ENCODE peak calls at places on chromosomes 7 and 10, in five cellular contexts. E is A549, K is GM12878, B is K562, W is HepG2. J is an unnamed sample.

GRCh38 chr10:62626817-62627216 is 177.7 kb upstream of the ADO start:
- DNase-seq in K (no peak), W (no peak), B (no peak), E (no peak), J (peak; percentile 36)

GRCh38 chr7:123846217-123846891 is 1.4 kb downstream of the HYAL4 start:
- DNase-seq in E (peak; percentile 33), K (peak; percentile 7), W (no peak), B (no peak), J (no peak)

GRCh38 chr10:124497196-124497990 is 35.8 kb downstream of the LHPP start:
- DNase-seq in K (no peak), E (no peak), B (no peak), W (no peak), J (no peak)

GRCh38 chr7:41688012-41688625 is 14.8 kb downstream of the INHBA start:
- DNase-seq in W (no peak), E (no peak), K (no peak), B (no peak), J (no peak)

GRCh38 chr7:77933394-77933793 is 134.8 kb downstream of the PHTF2 start:
- DNase-seq in E (peak; percentile 31), B (peak; percentile 50), K (no peak), W (no peak), J (no peak)

GRCh38 chr10:130441041-130441440 is 304.9 kb downstream of the GLRX3 start:
- DNase-seq in W (no peak), B (no peak), E (no peak), K (no peak), J (no peak)

GRCh38 chr10:103731609-103732270 is 123.6 kb downstream of the SH3PXD2A start:
- DNase-seq in K (no peak), W (no peak), E (no peak), B (no peak), J (no peak)

GRCh38 chr7:5532520-5533335 is 109.1 kb upstream of the TNRC18 start:
- DNase-seq in W (peak; percentile 66), K (peak; percentile 82), E (peak; percentile 45), B (peak; percentile 40), J (peak; percentile 50)

GRCh38 chr7:100170111-100170897 is 1.9 kb upstream of the GAL3ST4 start:
- DNase-seq in K (no peak), W (no peak), B (no peak), E (no peak), J (no peak)

GRCh38 chr10:124956764-124957163 is 14.8 kb downstream of the ZRANB1 start:
- DNase-seq in B (no peak), K (no peak), E (no peak), W (no peak), J (no peak)

GRCh38 chr10:73495884-73496674 is at the start of gene PPP3CB:
- DNase-seq in K (peak; percentile 82), E (peak; percentile 96), B (no peak), W (peak; percentile 92), J (peak; percentile 98)

GRCh38 chr10:13885238-13885990 is 298.6 kb downstream of the PRPF18 start:
- DNase-seq in B (no peak), E (no peak), W (no peak), K (no peak), J (no peak)

GRCh38 chr7:90917536-90917935 is 321.4 kb downstream of the CDK14 start:
- DNase-seq in E (no peak), B (no peak), K (no peak), W (no peak), J (no peak)

GRCh38 chr10:132927824-132928223 is 14.5 kb downstream of the CFAP46 start:
- DNase-seq in B (no peak), W (no peak), K (no peak), E (no peak), J (no peak)

GRCh38 chr10:51314079-51314835 is 240.0 kb downstream of the PRKG1 start:
- DNase-seq in W (no peak), B (no peak), E (no peak), K (no peak), J (no peak)

GRCh38 chr10:78986419-78986818 is 82.3 kb upstream of the ZMIZ1 start:
- DNase-seq in W (no peak), E (no peak), B (no peak), K (no peak), J (no peak)

GRCh38 chr10:71816931-71817631 is 34.0 kb downstream of the PSAP start:
- DNase-seq in W (no peak), E (no peak), K (no peak), B (no peak), J (no peak)
- TF ChIP-seq JUNB in W (no peak), E (no peak), K (no peak), B (no peak), J (no peak)

GRCh38 chr10:61346946-61347345 is 106.2 kb downstream of the TMEM26 start:
- DNase-seq in E (no peak), K (no peak), B (no peak), W (no peak), J (no peak)
- TF ChIP-seq JUNB in E (no peak), K (no peak), B (no peak), W (no peak), J (no peak)

DNA sequence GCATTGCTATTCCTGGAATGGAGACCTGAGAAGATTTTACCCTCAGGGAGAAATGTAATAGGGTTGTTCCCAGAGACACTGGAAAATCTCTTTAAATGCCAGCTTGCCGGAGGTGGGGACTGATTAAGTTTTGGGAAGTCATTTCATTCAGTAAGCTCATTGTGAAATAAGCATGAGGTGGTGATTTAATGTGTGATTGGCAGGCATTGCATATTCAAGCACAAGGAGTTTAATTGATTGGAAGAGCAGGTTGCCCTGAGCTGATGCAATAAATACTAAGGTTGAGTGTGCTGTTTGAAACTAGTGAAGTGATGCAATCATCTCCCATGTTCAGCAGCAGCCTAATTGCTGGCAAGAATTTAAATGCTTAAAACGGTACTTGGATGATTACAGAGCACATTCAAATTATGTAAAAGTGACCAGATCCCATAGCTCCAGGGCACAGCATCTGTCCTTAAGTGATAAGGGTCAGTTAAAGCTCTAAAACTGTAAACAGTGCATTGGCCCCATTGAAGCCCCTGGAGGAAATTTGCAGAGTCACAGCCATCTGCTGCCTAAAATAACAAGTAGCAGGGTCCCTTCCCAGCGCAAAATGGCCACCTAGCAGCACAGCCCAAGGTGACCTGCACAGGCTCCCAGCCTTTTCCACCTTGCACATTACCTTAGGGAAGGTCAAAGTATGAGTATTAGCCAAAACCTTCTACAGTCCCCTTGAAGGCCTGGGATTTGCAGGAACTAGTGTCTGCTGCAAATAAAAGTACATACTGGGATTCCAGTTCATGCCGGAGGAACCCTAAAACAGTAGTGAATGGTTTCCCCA is 92.1 kb downstream of the CCDC71L start:
- DNase-seq in W (no peak), B (peak; percentile 95), E (peak; percentile 43), K (no peak), J (peak; percentile 49)
- TF ChIP-seq JUNB in W (no peak), B (peak; percentile 65), E (no peak), K (no peak), J (no peak)

DNA sequence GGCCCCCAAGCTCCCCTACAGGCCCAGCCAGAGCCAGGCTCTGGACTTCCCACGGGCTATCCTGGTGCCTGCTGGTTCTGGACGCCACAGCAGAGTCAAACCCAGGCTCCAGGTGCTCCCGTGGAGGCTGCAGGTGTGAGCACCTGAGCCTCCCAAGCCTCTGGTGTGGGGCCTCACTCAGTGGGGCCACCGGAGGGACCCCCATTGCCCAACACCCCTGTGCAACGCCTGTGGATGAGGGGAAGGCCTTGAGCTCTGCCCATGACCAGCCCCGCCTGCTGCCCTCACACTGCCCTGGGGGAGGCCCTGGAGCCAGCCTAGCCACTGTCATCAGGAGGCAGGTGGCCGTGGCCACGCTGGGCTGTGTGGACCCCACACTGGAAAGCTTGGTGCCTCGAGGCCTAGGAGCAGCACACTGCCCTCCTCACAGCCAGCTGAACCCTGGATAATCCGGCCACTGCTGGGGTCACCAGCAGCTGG is 229.3 kb downstream of the MAD1L1 start:
- DNase-seq in B (no peak), W (no peak), E (no peak), K (no peak), J (no peak)
- TF ChIP-seq JUNB in B (no peak), W (no peak), E (no peak), K (no peak), J (no peak)